ENCODE peak calls at places on chromosome 10, in six cellular contexts. D is neural crest cell, Y is psoas muscle, F is kidney, K is hepatocyte, L is esophagus muscularis mucosa. W is an unnamed sample.

GRCh38 chr10:26467639-26468038 is 29.5 kb downstream of the APBB1IP start:
- DNase-seq in K (no peak), Y (no peak), L (peak), D (no peak), F (no peak), W (no peak)

GRCh38 chr10:75101416-75102251 is 9.8 kb upstream of the SAMD8 start:
- DNase-seq in L (no peak), F (no peak), K (no peak), Y (peak), D (no peak), W (no peak)

GRCh38 chr10:97708976-97709745 is 4.4 kb upstream of the MARVELD1 start:
- DNase-seq in K (peak), F (peak), D (peak), Y (peak), L (peak), W (peak)

GRCh38 chr10:10540383-10540782 is 477.3 kb upstream of the CELF2 start:
- DNase-seq in F (no peak), L (no peak), D (no peak), K (no peak), Y (no peak), W (no peak)

GRCh38 chr10:18164093-18164492 is 23.9 kb downstream of the CACNB2 start:
- DNase-seq in D (no peak), F (no peak), Y (no peak), L (peak), K (no peak), W (no peak)

GRCh38 chr10:93849605-93850004 is 44.2 kb upstream of the SLC35G1 start:
- DNase-seq in L (no peak), K (no peak), Y (no peak), D (no peak), F (no peak), W (no peak)

GRCh38 chr10:70274643-70275042 is 9.2 kb downstream of the NPFFR1 start:
- DNase-seq in F (no peak), Y (no peak), L (no peak), K (no peak), D (no peak), W (no peak)

GRCh38 chr10:43905502-43906236 is 257.0 kb upstream of the ZNF32 start:
- DNase-seq in L (peak), D (no peak), F (no peak), K (no peak), Y (no peak), W (no peak)

GRCh38 chr10:29874604-29875269 is 184.6 kb downstream of the JCAD start:
- DNase-seq in D (no peak), L (no peak), K (no peak), Y (no peak), F (no peak), W (no peak)

GRCh38 chr10:35691522-35692236 is 49.6 kb upstream of the FZD8 start:
- DNase-seq in L (no peak), D (no peak), K (no peak), Y (no peak), F (no peak), W (no peak)

GRCh38 chr10:44913312-44914079 is 2.4 kb downstream of the TMEM72 start:
- DNase-seq in F (no peak), Y (no peak), K (peak), L (no peak), D (no peak), W (no peak)

GRCh38 chr10:15558136-15558535 is 161.6 kb downstream of the ITGA8 start:
- DNase-seq in K (peak), Y (no peak), D (no peak), L (no peak), F (no peak), W (no peak)

GRCh38 chr10:32253821-32254220 is 93.1 kb downstream of the EPC1 start:
- DNase-seq in F (no peak), K (no peak), L (no peak), Y (no peak), D (no peak), W (no peak)

GRCh38 chr10:87505366-87506113 is 847 bp downstream of the MINPP1 start:
- DNase-seq in F (peak), D (peak), Y (peak), K (peak), L (no peak), W (peak)

GRCh38 chr10:63157845-63158624 is 24.9 kb downstream of the NRBF2 start:
- DNase-seq in F (no peak), Y (no peak), D (peak), L (peak), K (peak), W (no peak)

GRCh38 chr10:68153473-68154210 is 44.4 kb downstream of the MYPN start:
- DNase-seq in D (no peak), Y (no peak), K (peak), L (no peak), F (no peak), W (no peak)

GRCh38 chr10:55793024-55793423 is 568.0 kb downstream of the ZWINT start:
- DNase-seq in K (no peak), Y (no peak), L (no peak), F (no peak), D (no peak), W (no peak)

GRCh38 chr10:61159253-61159652 is 215.3 kb upstream of the RHOBTB1 start:
- DNase-seq in Y (no peak), D (no peak), L (no peak), F (no peak), K (no peak), W (no peak)

GRCh38 chr10:20768849-20769248 is 128.3 kb downstream of the NEBL start:
- DNase-seq in D (no peak), F (no peak), K (peak), L (no peak), Y (no peak), W (no peak)

GRCh38 chr10:89347706-89348457 is 20.1 kb downstream of the IFIT3 start:
- DNase-seq in K (no peak), D (no peak), Y (no peak), F (no peak), L (no peak), W (no peak)

GRCh38 chr10:14904864-14905263 is 26.2 kb downstream of the SUV39H2 start:
- DNase-seq in Y (no peak), K (no peak), D (no peak), L (no peak), F (no peak), W (no peak)

GRCh38 chr10:1403508-1404230 is 333.7 kb downstream of the ADARB2 start:
- DNase-seq in D (no peak), F (no peak), K (no peak), Y (no peak), L (no peak), W (no peak)
- TF ChIP-seq CTCF in D (no peak), F (no peak), K (no peak), Y (no peak), L (no peak), W (peak)

DNA sequence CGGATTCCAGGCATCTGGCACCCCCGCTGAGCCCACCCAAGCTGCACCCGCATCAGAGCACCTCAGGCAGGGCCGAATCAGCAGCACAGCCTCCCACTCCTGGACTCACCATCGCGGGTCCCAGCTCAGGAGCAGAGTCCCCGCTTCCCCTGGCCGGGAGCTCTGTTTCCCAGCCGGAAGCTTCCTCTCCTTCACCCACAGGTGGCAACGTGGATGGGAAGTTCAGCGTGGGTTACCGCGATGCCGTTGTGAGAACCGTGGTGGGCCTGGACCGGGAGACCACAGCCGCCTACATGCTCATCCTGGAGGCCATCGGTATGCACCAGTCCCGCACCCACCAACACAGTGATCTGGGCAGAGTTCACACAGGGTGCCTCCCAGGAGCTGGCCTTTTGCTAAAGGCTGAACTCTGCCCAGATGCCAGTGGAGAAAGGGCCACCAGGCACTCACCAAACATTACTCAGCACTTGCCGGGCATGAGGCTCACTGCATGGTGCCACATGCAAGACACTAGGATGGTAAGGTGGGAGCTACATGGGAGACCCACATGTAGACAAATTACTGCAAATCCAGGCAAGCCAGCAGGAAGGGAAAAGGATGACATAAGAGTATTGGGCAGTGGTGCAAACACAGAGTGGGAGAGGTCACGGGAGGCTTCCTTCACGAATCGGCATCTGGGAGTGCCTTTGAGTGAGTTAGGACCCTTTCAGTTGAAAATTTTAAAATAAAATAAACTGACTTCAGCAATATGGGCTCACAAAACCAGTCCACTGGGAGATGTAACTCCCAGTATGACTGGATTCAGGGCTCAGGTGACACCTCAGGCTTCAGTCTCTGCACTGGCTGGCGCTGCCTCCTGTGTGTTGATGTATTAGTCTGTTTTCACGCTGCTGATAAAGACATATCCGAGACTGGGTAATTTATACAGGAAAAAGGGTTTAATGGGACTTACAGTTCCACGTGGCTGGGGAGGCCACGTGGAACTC is 10.4 kb downstream of the C10orf105 start:
- DNase-seq in L (no peak), F (no peak), K (no peak), Y (no peak), D (no peak), W (no peak)
- TF ChIP-seq CTCF in L (no peak), F (no peak), K (no peak), Y (no peak), D (no peak), W (no peak)

GRCh38 chr10:122219340-122219739 is 51.8 kb upstream of the BTBD16 start:
- DNase-seq in L (no peak), Y (no peak), F (no peak), D (no peak), K (no peak), W (no peak)

GRCh38 chr10:122210481-122211265 is 60.4 kb upstream of the BTBD16 start:
- DNase-seq in D (no peak), L (no peak), F (peak), Y (no peak), K (no peak), W (no peak)

GRCh38 chr10:122216047-122216446 is 55.0 kb upstream of the BTBD16 start:
- DNase-seq in F (no peak), K (no peak), Y (no peak), D (no peak), L (no peak), W (no peak)

GRCh38 chr10:122208616-122209430 is 62.3 kb upstream of the BTBD16 start:
- DNase-seq in Y (peak), K (no peak), D (no peak), L (no peak), F (no peak), W (no peak)

GRCh38 chr10:122213766-122214165 is 57.3 kb upstream of the BTBD16 start:
- DNase-seq in L (no peak), F (no peak), D (no peak), Y (no peak), K (no peak), W (no peak)
- TF ChIP-seq CTCF in L (no peak), F (no peak), D (no peak), Y (no peak), K (no peak), W (no peak)

GRCh38 chr10:1369665-1370064 is 313.5 kb downstream of the WDR37 start:
- DNase-seq in D (no peak), L (no peak), F (no peak), K (peak), Y (no peak), W (no peak)

GRCh38 chr10:1370298-1370697 is 314.1 kb downstream of the WDR37 start:
- DNase-seq in K (no peak), L (no peak), F (no peak), Y (no peak), D (no peak), W (no peak)

GRCh38 chr10:1367938-1368697 is 311.9 kb downstream of the WDR37 start:
- DNase-seq in Y (no peak), D (no peak), K (no peak), L (peak), F (no peak), W (no peak)

GRCh38 chr10:1368772-1369171 is 312.6 kb downstream of the WDR37 start:
- DNase-seq in D (peak), L (peak), F (no peak), Y (no peak), K (peak), W (peak)

GRCh38 chr10:1369197-1369596 is 313.0 kb downstream of the WDR37 start:
- DNase-seq in K (no peak), Y (no peak), L (peak), F (no peak), D (no peak), W (no peak)
- TF ChIP-seq CTCF in K (no peak), Y (no peak), L (no peak), F (no peak), D (no peak), W (peak)

DNA sequence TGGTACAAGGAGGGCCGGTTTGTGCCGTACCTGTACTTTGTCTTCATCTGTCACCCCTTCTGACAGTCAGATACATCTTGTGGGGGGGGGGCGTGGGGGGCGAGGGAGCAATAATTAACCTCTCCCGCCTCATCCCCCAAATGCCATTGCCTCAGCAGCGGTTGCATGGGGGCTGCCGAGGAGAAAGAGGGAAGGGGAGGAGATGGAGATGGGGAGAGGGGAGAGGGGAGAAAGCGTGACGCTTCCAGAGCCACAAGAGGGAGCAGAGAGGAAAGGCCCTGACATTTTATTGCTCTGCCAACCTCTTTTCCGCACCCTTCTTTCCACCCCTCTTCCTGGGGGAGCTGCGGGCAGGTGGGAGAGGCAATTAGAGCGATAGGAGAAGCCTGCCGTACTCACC is 11.8 kb downstream of the KAZALD1 start:
- DNase-seq in Y (no peak), F (no peak), K (no peak), L (no peak), D (no peak), W (no peak)
- TF ChIP-seq CTCF in Y (no peak), F (no peak), K (no peak), L (no peak), D (no peak), W (no peak)

GRCh38 chr10:80528185-80528700 is 9.5 kb upstream of the SH2D4B start:
- DNase-seq in K (no peak), L (no peak), Y (peak), D (no peak), F (no peak), W (no peak)

GRCh38 chr10:80529604-80530003 is 8.1 kb upstream of the SH2D4B start:
- DNase-seq in K (no peak), Y (peak), L (no peak), D (no peak), F (no peak), W (no peak)

GRCh38 chr10:80528901-80529300 is 8.8 kb upstream of the SH2D4B start:
- DNase-seq in F (no peak), K (no peak), L (no peak), Y (peak), D (no peak), W (peak)

GRCh38 chr10:80530816-80531215 is 6.9 kb upstream of the SH2D4B start:
- DNase-seq in L (no peak), D (no peak), Y (peak), F (no peak), K (no peak), W (no peak)

DNA sequence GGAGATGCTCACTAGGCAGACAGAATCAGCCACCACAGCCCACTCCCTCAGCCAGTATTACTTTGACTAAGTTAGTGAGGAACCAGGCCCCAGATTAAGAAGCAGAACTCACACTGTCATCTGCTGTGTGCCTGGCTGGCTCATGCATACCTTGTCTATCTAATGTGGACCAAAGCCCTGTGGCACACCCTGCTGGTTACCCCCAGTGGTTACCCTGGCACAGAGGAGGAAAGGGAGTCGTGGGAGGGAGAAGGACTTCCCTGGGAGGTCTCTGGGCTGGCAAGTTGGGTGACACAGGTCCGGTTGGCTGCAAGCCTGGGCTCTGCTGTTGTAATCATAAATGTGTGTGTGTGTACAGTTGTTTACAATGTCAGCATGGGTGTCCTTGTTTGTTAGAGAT is 7.5 kb upstream of the SH2D4B start:
- DNase-seq in F (no peak), K (no peak), D (no peak), Y (peak), L (no peak), W (no peak)
- TF ChIP-seq CTCF in F (no peak), K (no peak), D (no peak), Y (no peak), L (no peak), W (no peak)

GRCh38 chr10:130045091-130045652 is 65.5 kb downstream of the C10orf143 start:
- DNase-seq in K (no peak), F (peak), D (no peak), Y (no peak), L (no peak), W (no peak)
- TF ChIP-seq CTCF in K (no peak), F (no peak), D (no peak), Y (peak), L (no peak), W (no peak)

GRCh38 chr10:1169186-1169885 is 113.2 kb downstream of the WDR37 start:
- DNase-seq in L (no peak), Y (no peak), D (no peak), K (no peak), F (no peak), W (no peak)
- TF ChIP-seq CTCF in L (no peak), Y (no peak), D (no peak), K (no peak), F (no peak), W (no peak)